ENCODE peak calls at places on chromosomes 5 and 9, in ten cellular contexts. T is endothelial cell of umbilical vein; Q is MCF 10A; D is lower lobe of right lung; N is esophagus muscularis mucosa; F is CD8-positive, alpha-beta T cell; W is ovary; Y is cardiac muscle cell; S is dorsolateral prefrontal cortex; X is endothelial cell. J is an unnamed sample.

GRCh38 chr9:27349681-27350080 is 52.7 kb upstream of the EQTN start:
- DNase-seq in Y (no peak), F (no peak), N (no peak), D (no peak), S (no peak), X (no peak), W (no peak), T (no peak), Q (no peak), J (no peak)

GRCh38 chr9:80649001-80649420 is 1040.3 kb downstream of the TLE1 start:
- DNase-seq in W (no peak), Y (no peak), D (no peak), F (no peak), S (no peak), N (no peak), X (no peak), Q (peak), T (peak), J (no peak)

GRCh38 chr9:93136011-93136440 is 2.0 kb upstream of the NINJ1 start:
- DNase-seq in T (no peak), N (no peak), D (no peak), X (no peak), F (no peak), Y (no peak), S (no peak), Q (peak), W (peak), J (peak)

GRCh38 chr5:98631311-98632054 is 142.0 kb upstream of the RGMB start:
- DNase-seq in T (no peak), X (no peak), F (no peak), Q (no peak), S (no peak), D (no peak), W (no peak), Y (no peak), N (no peak), J (no peak)

GRCh38 chr9:78821126-78821822 is 524.3 kb downstream of the PSAT1 start:
- DNase-seq in D (no peak), F (no peak), T (peak), N (no peak), Q (peak), S (no peak), W (no peak), Y (peak), X (peak), J (no peak)

GRCh38 chr5:170896779-170897178 is 35.0 kb downstream of the RANBP17 start:
- DNase-seq in X (peak), S (peak), F (no peak), Y (peak), D (peak), T (peak), N (no peak), W (no peak), Q (peak), J (peak)

GRCh38 chr5:97004423-97005060 is 68.7 kb downstream of the LNPEP start:
- DNase-seq in W (no peak), F (no peak), T (no peak), N (no peak), D (no peak), Y (no peak), S (no peak), X (no peak), Q (no peak), J (no peak)

GRCh38 chr9:2087500-2088313 is 72.6 kb downstream of the SMARCA2 start:
- DNase-seq in Q (peak), W (no peak), F (no peak), D (no peak), Y (peak), S (no peak), X (no peak), T (peak), N (no peak), J (no peak)

GRCh38 chr5:126525630-126526245 is 69.3 kb downstream of the ALDH7A1 start:
- DNase-seq in D (peak), T (peak), S (no peak), Y (no peak), W (peak), N (no peak), X (peak), F (no peak), Q (peak), J (no peak)

GRCh38 chr9:89961616-89962341 is 357.0 kb downstream of the GADD45G start:
- DNase-seq in F (no peak), W (no peak), Y (no peak), Q (no peak), X (no peak), D (no peak), S (no peak), T (no peak), N (no peak), J (no peak)

GRCh38 chr9:93061791-93062299 is 3.3 kb downstream of the SUSD3 start:
- DNase-seq in W (peak), N (no peak), X (no peak), T (no peak), Y (no peak), S (no peak), F (peak), Q (no peak), D (peak), J (peak)

GRCh38 chr9:96604005-96604320 is 15.7 kb downstream of the CDC14B start:
- DNase-seq in F (no peak), D (no peak), W (no peak), X (no peak), Q (no peak), T (no peak), N (no peak), S (no peak), Y (no peak), J (no peak)

GRCh38 chr5:159010611-159011497 is 88.9 kb downstream of the EBF1 start:
- DNase-seq in W (no peak), D (no peak), T (peak), Q (no peak), F (no peak), X (peak), N (no peak), S (no peak), Y (no peak), J (peak)

GRCh38 chr9:77876091-77876490 is 155.5 kb downstream of the GNAQ start:
- DNase-seq in W (peak), Y (peak), X (peak), N (no peak), S (no peak), Q (peak), F (no peak), D (no peak), T (peak), J (no peak)

GRCh38 chr5:115831163-115831768 is 10.1 kb downstream of the ATG12 start:
- DNase-seq in Q (peak), Y (peak), X (peak), F (peak), D (no peak), W (no peak), T (peak), N (no peak), S (no peak), J (no peak)

GRCh38 chr9:134066923-134067851 is 639 bp downstream of the BRD3 start:
- DNase-seq in Q (no peak), S (no peak), N (no peak), X (peak), T (peak), Y (peak), F (peak), W (peak), D (peak), J (peak)

GRCh38 chr5:33148076-33148501 is 292.7 kb upstream of the TARS1 start:
- DNase-seq in F (no peak), T (no peak), S (no peak), Y (no peak), D (no peak), N (no peak), Q (peak), X (no peak), W (no peak), J (no peak)

GRCh38 chr5:149380466-149381121 is 1.5 kb upstream of the IL17B start:
- DNase-seq in N (no peak), X (no peak), F (no peak), W (peak), T (no peak), S (no peak), Y (peak), D (no peak), Q (no peak), J (no peak)

GRCh38 chr9:4713849-4714248 is 27.2 kb downstream of the AK3 start:
- DNase-seq in Y (no peak), F (no peak), S (no peak), X (no peak), T (peak), W (no peak), D (no peak), N (no peak), Q (no peak), J (no peak)

GRCh38 chr9:4821133-4821532 is 28.4 kb downstream of the RCL1 start:
- DNase-seq in D (no peak), X (no peak), F (no peak), T (no peak), Y (no peak), N (no peak), Q (no peak), W (no peak), S (no peak), J (no peak)

GRCh38 chr9:35659340-35659739 is 1.2 kb downstream of the CCDC107 start:
- DNase-seq in X (no peak), Y (no peak), S (no peak), T (no peak), Q (peak), N (no peak), F (no peak), W (no peak), D (no peak), J (no peak)

GRCh38 chr5:165579911-165580310 is 2074.5 kb downstream of the MAT2B start:
- DNase-seq in D (no peak), W (no peak), Q (peak), N (no peak), S (no peak), Y (no peak), F (no peak), T (no peak), X (no peak), J (no peak)

DNA sequence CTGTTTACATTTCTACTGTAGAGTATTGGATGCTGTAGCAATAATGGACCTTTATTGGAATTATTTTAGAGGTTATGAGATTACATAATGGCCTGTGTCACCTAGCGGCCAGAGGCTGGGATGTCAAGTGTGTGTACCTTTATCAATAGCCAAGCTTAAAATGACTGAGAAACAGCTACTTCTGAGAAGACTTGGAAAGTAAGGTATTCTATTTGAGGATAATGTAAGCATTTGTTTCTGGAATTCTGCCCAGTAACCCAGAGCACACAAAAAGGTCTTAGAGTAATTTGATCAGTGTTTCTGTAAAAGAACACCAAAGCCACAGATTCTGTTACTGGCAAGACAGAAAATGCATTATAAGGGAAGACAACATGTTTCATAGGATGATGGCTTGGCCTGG is 116.8 kb downstream of the MACIR start:
- DNase-seq in W (no peak), Q (peak), F (no peak), S (no peak), Y (no peak), D (no peak), T (no peak), X (no peak), N (no peak), J (no peak)
- TF ChIP-seq CTCF in W (no peak), Q (no peak), F (no peak), S (no peak), Y (no peak), D (no peak), T (no peak), X (no peak), N (no peak), J (no peak)

DNA sequence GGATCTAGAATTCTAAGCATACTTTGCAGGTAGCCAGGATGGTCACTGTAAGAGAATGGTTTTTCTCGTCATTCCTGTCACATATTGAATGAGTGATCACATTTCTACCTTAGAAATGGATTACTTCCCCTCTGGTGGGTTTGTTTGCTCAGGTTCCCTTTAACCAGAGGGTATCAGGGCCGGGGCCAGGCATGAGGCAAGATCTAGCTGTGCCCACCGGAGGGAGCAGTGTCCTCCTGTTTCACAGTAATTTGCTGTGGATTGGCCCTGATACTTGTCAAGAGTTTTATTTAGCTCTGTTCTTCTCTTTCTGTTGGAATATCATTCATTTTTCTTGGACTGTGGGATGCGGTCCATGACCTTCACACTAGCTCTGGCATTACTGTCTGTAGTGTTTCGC is 42.3 kb upstream of the ZBED3 start:
- DNase-seq in D (no peak), W (peak), N (no peak), Y (peak), S (peak), Q (peak), X (peak), T (peak), F (no peak), J (no peak)
- TF ChIP-seq CTCF in D (no peak), W (no peak), N (no peak), Y (peak), S (peak), Q (peak), X (peak), T (peak), F (no peak), J (no peak)

DNA sequence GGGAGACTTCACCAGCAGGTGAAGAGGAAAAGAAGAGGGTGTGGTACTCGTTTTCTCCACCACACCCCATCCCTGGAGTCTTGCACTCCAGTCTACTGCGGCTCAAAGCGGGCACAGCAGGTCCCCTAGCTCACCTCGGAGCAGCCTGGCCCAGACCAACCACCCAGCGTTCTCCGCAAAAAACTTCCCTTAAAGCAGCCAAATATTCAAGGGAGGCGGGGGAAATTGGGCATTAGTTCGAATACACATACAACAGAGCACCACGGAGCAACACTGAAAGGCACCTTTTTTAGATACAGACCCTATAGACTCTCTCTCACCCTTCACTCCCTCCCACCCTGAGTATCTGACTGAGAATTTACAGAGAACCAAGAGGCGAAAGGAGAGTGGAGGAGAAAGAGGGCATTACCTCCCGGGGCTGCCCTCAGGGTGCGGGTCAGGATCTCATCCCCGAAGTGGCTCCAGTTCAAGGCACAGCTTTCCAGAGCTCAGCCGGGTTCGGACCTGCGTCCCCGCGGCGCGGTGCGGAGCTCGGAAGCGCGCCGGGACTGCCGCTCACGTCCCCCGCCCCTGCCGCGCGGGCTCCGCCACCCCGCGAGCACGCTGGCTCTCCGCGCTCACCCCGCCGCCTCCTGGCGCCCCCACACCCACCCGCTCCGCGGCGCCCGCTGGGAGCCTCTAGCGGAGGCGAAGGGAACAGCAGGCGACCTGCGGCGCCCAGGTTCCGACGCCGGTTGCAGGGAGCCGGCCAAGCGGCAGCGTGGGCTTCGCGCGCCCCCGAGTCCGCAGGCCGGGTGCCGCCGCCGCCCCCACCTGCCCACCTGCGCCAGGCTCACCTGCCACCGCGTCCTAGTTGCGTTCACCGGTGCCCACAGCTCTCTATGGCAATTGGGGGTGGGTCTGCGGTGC is 1638.7 kb upstream of the C9orf72 start:
- DNase-seq in X (peak), Q (peak), T (peak), D (peak), S (peak), F (no peak), N (no peak), Y (peak), W (peak), J (no peak)
- TF ChIP-seq CTCF in X (peak), Q (peak), T (peak), D (peak), S (peak), F (peak), N (peak), Y (peak), W (no peak), J (no peak)

DNA sequence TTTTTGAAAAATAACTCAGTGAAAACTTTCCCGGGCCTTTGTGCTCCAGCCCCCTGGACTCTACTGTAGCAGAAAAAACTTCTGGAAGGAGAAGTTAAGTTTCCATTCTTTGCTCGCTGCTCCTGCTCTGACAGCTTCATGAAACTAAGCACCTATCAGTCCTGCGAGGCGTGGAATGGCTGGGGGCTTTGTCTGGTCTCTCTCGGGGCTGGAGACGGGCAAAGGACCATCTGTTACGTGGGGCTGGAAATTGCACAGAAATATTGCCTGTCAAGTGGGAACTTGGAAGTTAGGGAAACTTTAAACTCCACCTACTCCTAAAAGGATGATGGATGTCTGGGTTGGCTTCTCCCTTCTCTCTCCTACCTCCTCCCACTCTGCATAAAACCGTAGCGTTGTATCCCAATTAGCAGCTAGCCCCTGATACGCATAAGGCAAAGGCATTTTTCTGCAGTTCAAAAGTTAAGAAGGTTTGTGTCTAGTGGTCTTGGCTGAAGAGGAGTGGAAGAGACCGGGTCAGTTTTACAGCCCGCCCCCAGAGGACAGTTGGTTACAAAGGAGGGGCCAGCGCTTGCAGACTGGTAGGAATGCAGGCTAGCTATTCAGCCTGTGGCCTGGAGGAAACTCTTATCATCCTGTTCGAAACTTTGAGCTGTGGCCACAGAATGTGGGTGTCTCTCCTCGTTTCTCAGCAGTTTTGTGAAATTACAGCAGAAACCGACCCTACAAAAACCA is 1.2 kb downstream of the FBXL7 start:
- DNase-seq in Q (no peak), F (no peak), T (peak), X (peak), W (peak), D (no peak), N (peak), S (peak), Y (peak), J (no peak)
- TF ChIP-seq CTCF in Q (no peak), F (no peak), T (peak), X (no peak), W (no peak), D (no peak), N (peak), S (peak), Y (peak), J (no peak)

GRCh38 chr5:89263846-89264245 is 380.9 kb upstream of the MEF2C start:
- DNase-seq in F (no peak), X (no peak), W (no peak), S (no peak), D (no peak), T (no peak), Q (no peak), Y (peak), N (no peak), J (no peak)
- TF ChIP-seq CTCF in F (no peak), X (no peak), W (no peak), S (no peak), D (no peak), T (no peak), Q (no peak), Y (no peak), N (no peak), J (no peak)

GRCh38 chr5:161566081-161566480 is 19.6 kb upstream of the GABRB2 start:
- DNase-seq in D (no peak), T (no peak), S (no peak), W (no peak), X (no peak), F (no peak), Y (no peak), Q (no peak), N (no peak), J (no peak)
- TF ChIP-seq CTCF in D (no peak), T (no peak), S (no peak), W (no peak), X (no peak), F (no peak), Y (no peak), Q (no peak), N (no peak), J (no peak)

DNA sequence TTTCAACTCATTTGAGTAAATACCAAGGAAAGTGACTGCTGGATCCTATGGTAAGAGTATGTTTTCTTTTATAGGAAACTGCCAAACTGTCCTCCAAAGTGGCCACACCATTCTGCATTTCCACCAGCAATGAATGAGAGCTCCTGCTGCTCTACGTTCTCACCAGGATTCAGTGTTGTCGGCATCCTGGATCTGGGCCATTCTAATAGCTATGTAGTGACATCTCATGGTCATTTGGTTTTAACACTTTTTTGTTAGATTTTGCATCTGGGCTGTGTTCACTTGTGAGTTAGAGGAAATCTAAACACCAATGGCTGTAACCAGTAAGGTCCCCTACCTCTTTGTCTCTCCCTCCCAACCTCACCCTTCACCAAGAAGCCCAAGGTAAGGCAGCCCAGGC is 115.9 kb downstream of the ATPSCKMT start:
- DNase-seq in F (no peak), D (no peak), S (no peak), Q (peak), N (no peak), X (no peak), T (no peak), W (no peak), Y (no peak), J (no peak)
- TF ChIP-seq CTCF in F (no peak), D (no peak), S (no peak), Q (no peak), N (no peak), X (no peak), T (no peak), W (no peak), Y (no peak), J (no peak)

GRCh38 chr5:109003928-109004327 is 256.2 kb downstream of the FER start:
- DNase-seq in S (no peak), Q (no peak), Y (no peak), F (no peak), N (no peak), X (no peak), D (no peak), W (no peak), T (no peak), J (no peak)

GRCh38 chr5:108997720-108998119 is 250.0 kb downstream of the FER start:
- DNase-seq in T (no peak), Y (no peak), X (no peak), N (no peak), D (no peak), Q (no peak), W (no peak), S (no peak), F (no peak), J (no peak)

GRCh38 chr5:108998216-108998615 is 250.5 kb downstream of the FER start:
- DNase-seq in X (no peak), S (no peak), T (no peak), D (no peak), F (no peak), N (no peak), Q (no peak), Y (no peak), W (no peak), J (no peak)
- TF ChIP-seq CTCF in X (no peak), S (no peak), T (no peak), D (no peak), F (no peak), N (no peak), Q (no peak), Y (no peak), W (no peak), J (no peak)